ENCODE peak calls at places on chromosomes 11 and 22, in five cellular contexts. P is Right ventricle myocardium superior, U is NCI-H345, O is RKO, J is HS-5. Z is an unnamed sample.

GRCh38 chr11:46865340-46865739 is 19.3 kb upstream of the CKAP5 start:
- DNase-seq in P (no peak), U (no peak), O (no peak), J (no peak), Z (no peak)

GRCh38 chr22:28369849-28370248 is 309.8 kb downstream of the TTC28 start:
- DNase-seq in P (no peak), U (no peak), O (no peak), J (no peak), Z (no peak)

GRCh38 chr11:115193931-115194797 is 310.1 kb downstream of the CADM1 start:
- DNase-seq in P (no peak), U (peak; percentile 72), O (no peak), J (no peak), Z (no peak)

GRCh38 chr22:22944268-22944985 is 56.8 kb downstream of the IGLL5 start:
- DNase-seq in P (no peak), U (no peak), O (no peak), J (no peak), Z (no peak)

GRCh38 chr11:15278129-15278528 is 163.4 kb downstream of the INSC start:
- DNase-seq in P (no peak), U (no peak), O (peak; percentile 24), J (no peak), Z (no peak)

GRCh38 chr11:65719887-65720236 is 736 bp downstream of the RNASEH2C start:
- DNase-seq in P (no peak), U (no peak), O (peak; percentile 63), J (no peak), Z (peak; percentile 83)

GRCh38 chr11:110123003-110123402 is 29.8 kb downstream of the ZC3H12C start:
- DNase-seq in P (no peak), U (no peak), O (no peak), J (no peak), Z (no peak)

GRCh38 chr22:17665884-17666283 is 27.3 kb downstream of the BCL2L13 start:
- DNase-seq in P (no peak), U (no peak), O (no peak), J (no peak), Z (no peak)

GRCh38 chr11:20112291-20113146 is 47.8 kb downstream of the DBX1 start:
- DNase-seq in P (peak; percentile 83), U (no peak), O (peak; percentile 92), J (peak; percentile 91), Z (peak; percentile 92)

GRCh38 chr11:44977493-44977984 is 26.9 kb upstream of the TP53I11 start:
- DNase-seq in P (no peak), U (peak; percentile 11), O (no peak), J (no peak), Z (no peak)

GRCh38 chr11:19929655-19930054 is 217.0 kb downstream of the NAV2 start:
- DNase-seq in P (no peak), U (no peak), O (no peak), J (no peak), Z (no peak)

GRCh38 chr11:75233688-75234295 is 6.8 kb upstream of the TPBGL start:
- DNase-seq in P (no peak), U (no peak), O (peak; percentile 75), J (no peak), Z (no peak)